ENCODE peak calls at places on chromosomes 11 and 22, in eight cellular contexts. S, D, L, G, Q, U, H and W are unnamed samples. For H3K9me3, the result is how much of the 10 kb centered on the place peaks cover.

GRCh38 chr11:34149786-34150185 is 44.4 kb downstream of the NAT10 start:
- DNase-seq in S (no peak), D (no peak), L (no peak), G (no peak), Q (no peak), U (no peak), H (no peak), W (no peak)

GRCh38 chr11:7941141-7941540 is 367 bp downstream of the OR10A3 start:
- DNase-seq in S (no peak), D (no peak), L (no peak), G (no peak), Q (no peak), U (no peak), H (no peak), W (no peak)

GRCh38 chr11:73652046-73652730 is 5.8 kb downstream of the PLEKHB1 start:
- DNase-seq in S (no peak), D (no peak), L (no peak), G (no peak), Q (peak), U (no peak), H (peak), W (no peak)

GRCh38 chr11:34192481-34193401 is 87.3 kb downstream of the NAT10 start:
- DNase-seq in S (no peak), D (no peak), L (no peak), G (peak), Q (no peak), U (peak), H (peak), W (peak)

GRCh38 chr11:128733440-128734115 is 39.7 kb downstream of the FLI1 start:
- DNase-seq in S (no peak), D (no peak), L (peak), G (no peak), Q (no peak), U (peak), H (peak), W (no peak)

GRCh38 chr11:43130616-43131015 is 181.2 kb upstream of the API5 start:
- DNase-seq in S (no peak), D (no peak), L (no peak), G (peak), Q (no peak), U (no peak), H (no peak), W (no peak)

GRCh38 chr11:43944761-43945311 is 2.4 kb downstream of the C11orf96 start:
- DNase-seq in S (peak), D (peak), L (peak), G (peak), Q (peak), U (no peak), H (peak), W (peak)

GRCh38 chr11:40513281-40513680 is 946.2 kb downstream of the LRRC4C start:
- DNase-seq in S (no peak), D (no peak), L (no peak), G (no peak), Q (no peak), U (no peak), H (no peak), W (peak)

GRCh38 chr22:50190182-50190951 is 4.7 kb downstream of the TRABD start:
- DNase-seq in S (peak), D (peak), L (peak), G (peak), Q (no peak), U (peak), H (peak), W (peak)

GRCh38 chr22:45069925-45070324 is 60.1 kb upstream of the PHF21B start:
- DNase-seq in S (no peak), D (no peak), L (no peak), G (no peak), Q (no peak), U (no peak), H (no peak), W (no peak)

GRCh38 chr11:123454060-123454651 is 24.1 kb downstream of the GRAMD1B start:
- DNase-seq in S (no peak), D (no peak), L (no peak), G (no peak), Q (no peak), U (peak), H (peak), W (no peak)

GRCh38 chr11:14974723-14975587 is 2.8 kb upstream of the CALCA start:
- DNase-seq in S (peak), D (peak), L (peak), G (peak), Q (peak), U (peak), H (peak), W (peak)

GRCh38 chr11:293293-293851 is 4.4 kb downstream of the PGGHG start:
- DNase-seq in S (no peak), D (peak), L (no peak), G (no peak), Q (no peak), U (no peak), H (no peak), W (no peak)

GRCh38 chr11:11663907-11664306 is 42.1 kb upstream of the GALNT18 start:
- DNase-seq in S (no peak), D (no peak), L (no peak), G (no peak), Q (no peak), U (no peak), H (no peak), W (peak)

GRCh38 chr11:95434489-95435057 is 203.6 kb upstream of the SESN3 start:
- DNase-seq in S (no peak), D (no peak), L (peak), G (no peak), Q (no peak), U (no peak), H (no peak), W (no peak)

GRCh38 chr11:66363187-66363601 is 8.4 kb downstream of the SLC29A2 start:
- DNase-seq in S (no peak), D (peak), L (no peak), G (peak), Q (no peak), U (no peak), H (no peak), W (no peak)

GRCh38 chr11:69518081-69518950 is 36.9 kb downstream of the LINC01488 start:
- DNase-seq in S (no peak), D (peak), L (no peak), G (no peak), Q (no peak), U (peak), H (no peak), W (peak)

GRCh38 chr11:20443596-20443995 is 56.1 kb downstream of the PRMT3 start:
- DNase-seq in S (no peak), D (no peak), L (peak), G (peak), Q (peak), U (peak), H (no peak), W (peak)

GRCh38 chr11:18706330-18707243 is 8.0 kb downstream of the TMEM86A start:
- DNase-seq in S (peak), D (peak), L (no peak), G (no peak), Q (no peak), U (peak), H (peak), W (peak)

GRCh38 chr22:17910561-17911311 is 113.6 kb downstream of the MICAL3 start:
- DNase-seq in S (no peak), D (peak), L (peak), G (peak), Q (no peak), U (peak), H (peak), W (peak)

GRCh38 chr11:26331911-26332571 is at the start of gene ANO3:
- DNase-seq in S (no peak), D (no peak), L (peak), G (peak), Q (peak), U (peak), H (peak), W (peak)

GRCh38 chr11:119849872-119850271 is 120.9 kb upstream of the NECTIN1 start:
- DNase-seq in S (no peak), D (no peak), L (no peak), G (no peak), Q (no peak), U (no peak), H (no peak), W (no peak)

GRCh38 chr11:133509924-133510697 is 22.2 kb downstream of the OPCML start:
- DNase-seq in S (no peak), D (no peak), L (no peak), G (no peak), Q (no peak), U (no peak), H (no peak), W (no peak)

GRCh38 chr11:788009-788640 is 1.8 kb downstream of the CEND1 start:
- DNase-seq in S (no peak), D (no peak), L (no peak), G (no peak), Q (no peak), U (no peak), H (no peak), W (no peak)

GRCh38 chr11:69443968-69444364 is 37.5 kb upstream of the LINC01488 start:
- DNase-seq in S (no peak), D (peak), L (no peak), G (no peak), Q (no peak), U (peak), H (no peak), W (no peak)

GRCh38 chr22:20526628-20527355 is 19.4 kb downstream of the MED15 start:
- DNase-seq in S (no peak), D (no peak), L (no peak), G (peak), Q (no peak), U (peak), H (no peak), W (no peak)

GRCh38 chr22:22716136-22716535 is 71.7 kb downstream of the GGTLC2 start:
- DNase-seq in S (no peak), D (no peak), L (no peak), G (no peak), Q (no peak), U (no peak), H (no peak), W (no peak)
- H3K9me3 ChIP-seq in S (under half), D (under half), L (under half), G (under half), Q (under half), U (under half), H (under half), W (under half)

DNA sequence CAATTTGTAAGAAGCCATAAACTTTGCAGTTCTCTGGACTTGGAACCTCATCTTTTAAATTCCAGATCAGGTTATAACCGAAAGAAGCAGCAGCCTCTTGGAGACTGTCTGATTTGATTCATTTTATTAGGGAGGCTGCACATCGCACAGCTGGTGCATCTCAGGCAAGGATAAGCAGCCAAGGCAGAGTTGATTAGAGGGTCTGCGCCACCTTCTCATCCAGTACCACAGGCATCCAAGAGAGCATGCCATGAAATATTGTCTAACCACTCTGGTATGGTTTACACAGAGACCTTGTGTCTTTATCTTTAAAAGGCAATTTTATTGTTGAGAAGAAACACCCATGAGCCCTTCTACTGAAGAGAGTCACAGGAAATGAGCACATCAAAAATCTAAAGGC is 16.2 kb upstream of the CWF19L2 start:
- DNase-seq in S (no peak), D (no peak), L (no peak), G (no peak), Q (no peak), U (peak), H (no peak), W (peak)
- H3K27ac ChIP-seq in S (no peak), D (no peak), L (no peak), G (no peak), Q (no peak), U (no peak), H (no peak), W (no peak)

GRCh38 chr11:24373516-24373915 is 123.3 kb upstream of the LUZP2 start:
- DNase-seq in S (no peak), D (no peak), L (no peak), G (no peak), Q (no peak), U (peak), H (no peak), W (no peak)

GRCh38 chr11:24375896-24376295 is 121.0 kb upstream of the LUZP2 start:
- DNase-seq in S (no peak), D (no peak), L (no peak), G (no peak), Q (no peak), U (peak), H (no peak), W (peak)

GRCh38 chr11:24375351-24375750 is 121.5 kb upstream of the LUZP2 start:
- DNase-seq in S (no peak), D (no peak), L (no peak), G (no peak), Q (no peak), U (no peak), H (no peak), W (no peak)

DNA sequence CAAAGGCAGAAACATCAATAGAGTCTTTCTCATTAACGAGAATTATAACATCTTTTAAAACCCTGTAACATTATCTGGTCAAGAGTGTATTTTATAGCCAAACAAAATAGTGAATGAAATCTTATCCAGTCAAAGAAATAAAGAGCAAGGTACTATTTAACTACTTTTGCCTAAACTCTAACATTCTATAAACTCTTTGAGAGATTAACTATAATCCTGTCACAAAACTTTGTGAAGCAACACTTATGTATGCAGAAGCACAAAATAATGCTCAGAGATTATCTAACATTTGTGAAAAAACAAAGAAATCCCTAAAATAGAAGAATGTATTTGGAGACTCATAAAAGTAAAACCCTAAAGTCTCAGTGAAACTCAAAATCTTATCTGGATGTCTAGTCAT is 124.4 kb upstream of the LUZP2 start:
- DNase-seq in S (no peak), D (no peak), L (no peak), G (no peak), Q (no peak), U (no peak), H (no peak), W (no peak)
- H3K9me3 ChIP-seq in S (under half), D (under half), L (under half), G (under half), Q (under half), U (under half), H (under half), W (under half)

DNA sequence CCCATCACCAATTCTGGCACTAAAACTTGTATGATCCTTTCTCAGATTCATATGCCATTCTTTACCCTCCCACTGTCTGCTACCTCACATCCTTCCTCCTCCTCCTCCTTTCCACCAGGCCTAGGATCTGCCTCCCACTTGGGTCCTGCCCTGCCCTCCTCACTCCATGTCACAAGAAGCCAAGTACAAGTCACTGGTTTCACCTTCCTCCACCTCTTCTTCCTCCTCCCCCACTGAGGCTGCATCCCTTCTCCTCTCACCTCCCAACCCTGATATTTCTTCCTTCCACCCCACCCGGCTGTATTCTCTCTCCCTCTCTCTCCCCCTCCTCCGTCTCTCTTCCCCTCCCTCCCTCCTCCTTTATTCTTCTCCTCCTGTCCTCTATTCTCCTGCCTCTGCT is 46.6 kb downstream of the LARGE1 start:
- DNase-seq in S (no peak), D (no peak), L (no peak), G (no peak), Q (no peak), U (no peak), H (no peak), W (no peak)
- H3K27ac ChIP-seq in S (no peak), D (peak), L (no peak), G (no peak), Q (no peak), U (no peak), H (peak), W (no peak)

GRCh38 chr11:55719608-55720160 is 53.6 kb upstream of the OR5D13 start:
- DNase-seq in S (no peak), D (no peak), L (no peak), G (no peak), Q (no peak), U (no peak), H (no peak), W (no peak)
- H3K9me3 ChIP-seq in S (under half), D (under half), L (under half), G (under half), Q (half or more), U (under half), H (under half), W (under half)

DNA sequence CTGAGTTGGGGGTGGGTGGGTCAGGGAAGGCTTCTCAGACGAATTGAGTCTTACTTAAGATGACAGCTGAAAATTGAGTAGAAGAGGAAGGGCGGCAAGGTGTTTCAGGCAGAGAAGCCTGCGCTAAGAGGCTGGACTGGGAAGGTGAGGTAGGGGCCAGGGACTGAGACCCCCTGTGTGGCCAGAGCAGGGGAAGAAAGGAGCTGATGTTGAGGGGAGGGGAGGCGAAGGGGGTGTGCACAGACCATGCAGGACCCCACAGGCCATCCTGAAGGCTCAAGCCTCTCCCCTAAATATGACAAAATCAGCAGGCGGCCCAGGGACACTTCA is 40.6 kb upstream of the CREB3L1 start:
- DNase-seq in S (no peak), D (peak), L (no peak), G (no peak), Q (no peak), U (no peak), H (no peak), W (no peak)
- H3K27ac ChIP-seq in S (no peak), D (peak), L (no peak), G (no peak), Q (no peak), U (peak), H (no peak), W (no peak)